ENCODE peak calls at places on chromosomes 7 and 10, in seven cellular contexts. U is body of pancreas, R is ovary, E is vagina, V is esophagus squamous epithelium, I is uterus, C is IMR-90. G is an unnamed sample.

GRCh38 chr7:29563590-29564454 is at the start of gene PRR15:
- DNase-seq in I (peak; percentile 17), E (no peak), R (peak; percentile 51), U (peak; percentile 93), V (no peak), C (no peak), G (no peak)

GRCh38 chr7:78039791-78040776 is 241.5 kb downstream of the PHTF2 start:
- DNase-seq in E (no peak), U (peak; percentile 49), I (peak; percentile 14), R (no peak), V (no peak), C (no peak), G (peak; percentile 58)

GRCh38 chr10:92830478-92831389 is 17.6 kb upstream of the EXOC6 start:
- DNase-seq in R (no peak), U (no peak), E (no peak), V (no peak), C (no peak), I (no peak), G (no peak)

GRCh38 chr7:130993671-130994365 is 259.8 kb upstream of the KLF14 start:
- DNase-seq in C (no peak), V (no peak), E (no peak), R (no peak), U (no peak), I (no peak), G (no peak)

GRCh38 chr7:130973637-130974036 is 239.6 kb upstream of the KLF14 start:
- DNase-seq in U (no peak), R (no peak), E (no peak), C (no peak), I (no peak), V (no peak), G (no peak)

GRCh38 chr7:151186640-151187408 is at the start of gene ASB10:
- DNase-seq in I (no peak), E (no peak), R (no peak), V (no peak), U (no peak), C (no peak), G (no peak)

GRCh38 chr7:50608196-50608906 is 43.1 kb upstream of the DDC start:
- DNase-seq in U (no peak), E (no peak), V (no peak), C (no peak), I (no peak), R (no peak), G (no peak)

GRCh38 chr7:1651031-1651446 is 19.0 kb upstream of the ELFN1 start:
- DNase-seq in R (no peak), I (no peak), U (no peak), E (no peak), C (no peak), V (no peak), G (no peak)

GRCh38 chr7:34107306-34107705 is 202.0 kb downstream of the BMPER start:
- DNase-seq in C (peak; percentile 63), I (peak; percentile 29), R (no peak), U (no peak), V (no peak), E (no peak), G (no peak)

GRCh38 chr7:55271069-55271468 is 94.1 kb upstream of the LANCL2 start:
- DNase-seq in C (peak; percentile 26), V (no peak), U (no peak), I (no peak), R (no peak), E (peak; percentile 64), G (no peak)

GRCh38 chr10:92695679-92696605 is 6.2 kb downstream of the HHEX start:
- DNase-seq in R (peak; percentile 49), U (peak; percentile 60), E (no peak), I (no peak), C (peak; percentile 70), V (no peak), G (no peak)

GRCh38 chr7:111364413-111364812 is 197.9 kb downstream of the IMMP2L start:
- DNase-seq in E (no peak), C (peak; percentile 81), R (no peak), U (no peak), V (no peak), I (no peak), G (no peak)

GRCh38 chr7:136869006-136869961 is 832 bp downstream of the CHRM2 start:
- DNase-seq in U (no peak), E (no peak), C (peak; percentile 59), R (no peak), I (no peak), V (no peak), G (no peak)

GRCh38 chr7:2845193-2845592 is 1.1 kb upstream of the GNA12 start:
- DNase-seq in U (no peak), E (no peak), V (no peak), I (no peak), R (no peak), C (no peak), G (no peak)

GRCh38 chr7:76048668-76048988 is 722 bp downstream of the MDH2 start:
- DNase-seq in V (no peak), U (peak; percentile 60), R (no peak), C (no peak), I (no peak), E (no peak), G (peak; percentile 57)

GRCh38 chr10:24820616-24821015 is 96.9 kb upstream of the ARHGAP21 start:
- DNase-seq in E (no peak), C (no peak), I (no peak), R (no peak), U (no peak), V (no peak), G (no peak)

GRCh38 chr7:41886257-41886905 is 183.5 kb upstream of the INHBA start:
- DNase-seq in E (no peak), C (peak; percentile 95), U (peak; percentile 19), I (peak; percentile 73), R (peak; percentile 55), V (no peak), G (no peak)

GRCh38 chr7:47670738-47671137 is 88.8 kb upstream of the TNS3 start:
- DNase-seq in R (no peak), I (no peak), U (no peak), V (peak; percentile 9), E (no peak), C (no peak), G (no peak)

GRCh38 chr10:132566892-132567291 is 29.3 kb downstream of the INPP5A start:
- DNase-seq in U (no peak), V (no peak), C (no peak), I (no peak), R (no peak), E (no peak), G (no peak)

GRCh38 chr10:16964571-16965241 is 147.5 kb upstream of the RSU1 start:
- DNase-seq in R (no peak), C (no peak), E (no peak), I (no peak), U (no peak), V (no peak), G (no peak)

GRCh38 chr10:79403441-79404230 is 41.8 kb downstream of the ZCCHC24 start:
- DNase-seq in I (peak; percentile 44), E (no peak), U (no peak), C (no peak), R (peak; percentile 46), V (no peak), G (no peak)

GRCh38 chr10:72126184-72126871 is 38.0 kb upstream of the SPOCK2 start:
- DNase-seq in I (no peak), U (no peak), V (no peak), E (no peak), R (no peak), C (peak; percentile 75), G (peak; percentile 77)

GRCh38 chr7:151060416-151061234 is 1.2 kb downstream of the SLC4A2 start:
- DNase-seq in C (no peak), I (peak; percentile 53), V (no peak), R (peak; percentile 66), E (no peak), U (peak; percentile 67), G (peak; percentile 38)

GRCh38 chr7:150317748-150318444 is 5.3 kb upstream of the LRRC61 start:
- DNase-seq in U (no peak), C (peak; percentile 63), E (no peak), R (no peak), I (no peak), V (no peak), G (no peak)

GRCh38 chr7:2477447-2478386 is 1.5 kb upstream of the GRIFIN start:
- DNase-seq in C (peak; percentile 49), I (peak; percentile 57), E (no peak), U (peak; percentile 76), V (no peak), R (no peak), G (peak; percentile 37)

DNA sequence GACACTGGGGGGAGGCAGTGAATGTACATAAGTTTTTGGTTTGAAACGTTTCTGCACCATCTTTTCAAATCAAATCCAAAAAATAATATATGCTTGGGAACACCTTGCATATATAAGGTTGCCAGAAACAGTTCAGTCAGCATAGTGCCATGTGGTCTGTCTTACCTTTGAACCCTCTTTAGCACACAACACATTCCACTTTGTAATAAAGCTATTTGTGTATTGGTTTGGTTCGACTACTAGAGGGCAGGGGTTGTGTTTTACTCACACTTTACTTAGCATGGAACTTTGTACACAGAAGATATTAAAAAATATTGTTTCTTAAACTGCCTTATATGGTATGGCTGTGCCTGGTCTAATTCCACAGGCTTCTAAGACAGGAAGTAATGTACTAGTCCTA is 43.2 kb downstream of the ALDH18A1 start:
- DNase-seq in E (no peak), C (no peak), U (no peak), V (no peak), I (no peak), R (no peak), G (no peak)
- TF ChIP-seq POLR2A in E (no peak), C (no peak), U (no peak), V (no peak), I (no peak), R (no peak), G (no peak)

GRCh38 chr7:26398436-26399308 is 107.0 kb downstream of the SNX10 start:
- DNase-seq in U (peak; percentile 76), R (peak; percentile 61), I (peak; percentile 63), V (peak; percentile 56), C (peak; percentile 18), E (no peak), G (peak; percentile 61)
- TF ChIP-seq POLR2A in U (peak; percentile 8), R (no peak), I (peak; percentile 32), V (peak; percentile 27), C (no peak), E (no peak), G (no peak)

DNA sequence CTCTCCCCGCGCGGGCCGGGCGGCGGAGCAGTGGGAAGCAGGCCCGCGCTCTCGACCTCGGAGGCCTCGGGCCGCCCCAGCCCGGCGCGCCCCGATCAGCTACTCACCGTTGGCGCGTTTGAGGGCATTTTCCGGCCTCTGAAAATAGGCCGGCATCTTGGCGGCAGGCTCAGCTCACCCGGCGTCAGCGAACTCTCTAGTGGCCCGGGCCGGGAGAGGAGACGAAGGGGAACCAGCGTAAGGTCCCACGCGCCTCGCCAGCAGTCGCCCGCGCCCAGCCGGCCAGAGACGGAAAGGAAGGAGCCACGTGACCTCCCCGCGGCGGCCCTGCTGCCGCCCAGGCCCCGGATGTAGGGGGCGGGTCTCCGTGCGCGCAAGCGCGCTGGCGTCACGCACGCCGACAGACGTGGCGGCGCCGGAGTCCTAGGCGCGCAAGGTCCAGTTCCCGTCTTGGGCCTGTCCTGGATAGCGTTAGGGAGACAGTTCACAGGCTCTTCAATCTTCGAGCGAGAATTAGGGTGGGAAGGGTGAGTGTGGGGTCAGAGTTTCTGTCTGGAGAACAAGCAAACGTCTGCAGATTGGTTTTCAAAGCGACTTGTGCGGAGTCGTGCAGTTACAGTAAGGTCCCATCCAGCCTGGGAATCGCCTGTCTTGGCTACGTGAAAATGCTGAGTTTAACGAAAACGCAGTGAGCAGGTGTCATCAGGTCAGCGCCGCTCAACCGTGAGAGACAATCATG is at the start of gene EIF3A:
- DNase-seq in E (no peak), C (peak; percentile 90), V (peak; percentile 48), U (peak; percentile 93), I (peak; percentile 94), R (peak; percentile 93), G (peak; percentile 97)
- TF ChIP-seq POLR2A in E (no peak), C (peak; percentile 96), V (peak; percentile 98), U (peak; percentile 92), I (peak; percentile 91), R (peak; percentile 91), G (peak; percentile 98)

GRCh38 chr7:152675761-152676636 is at the start of gene XRCC2:
- DNase-seq in E (peak; percentile 98), I (peak; percentile 93), V (peak; percentile 50), C (peak; percentile 85), R (peak; percentile 95), U (peak; percentile 93), G (peak; percentile 95)
- TF ChIP-seq POLR2A in E (no peak), I (peak; percentile 48), V (peak; percentile 71), C (peak; percentile 92), R (peak; percentile 71), U (peak; percentile 68), G (peak; percentile 91)

G was measured in erythroblast.